ENCODE peak calls at places on chromosomes 5 and 9, in six cellular contexts. D is SK-N-SH, J is HepG2, E is HCT116, H is GM12878, C is H1. W is an unnamed sample.

GRCh38 chr9:81394816-81395215 is 294.5 kb downstream of the TLE1 start:
- DNase-seq in D (peak), E (no peak), C (no peak), J (no peak), H (no peak), W (no peak)

GRCh38 chr5:150404991-150405816 is 7.5 kb downstream of the CD74 start:
- DNase-seq in H (no peak), C (no peak), E (no peak), J (no peak), D (no peak), W (no peak)

GRCh38 chr9:32177389-32177788 is 207.1 kb upstream of the ACO1 start:
- DNase-seq in D (no peak), J (no peak), H (no peak), E (no peak), C (no peak), W (no peak)

GRCh38 chr5:134242146-134242545 is 16.3 kb upstream of the PPP2CA start:
- DNase-seq in C (no peak), D (no peak), J (peak), E (no peak), H (no peak), W (no peak)

GRCh38 chr5:6902094-6902493 is 188.9 kb downstream of the TENT4A start:
- DNase-seq in H (no peak), D (no peak), C (no peak), E (no peak), J (no peak), W (no peak)

GRCh38 chr5:179168636-179169035 is 108.5 kb downstream of the ZNF354C start:
- DNase-seq in D (no peak), H (no peak), E (no peak), J (no peak), C (no peak), W (no peak)

GRCh38 chr5:176901260-176902101 is 2.3 kb upstream of the HK3 start:
- DNase-seq in E (no peak), H (peak), D (no peak), J (no peak), C (no peak), W (no peak)

GRCh38 chr9:127767405-127767804 is 11.1 kb downstream of the SH2D3C start:
- DNase-seq in C (no peak), E (no peak), J (no peak), D (no peak), H (no peak), W (no peak)

GRCh38 chr5:122444411-122444810 is 132.4 kb downstream of the SNCAIP start:
- DNase-seq in C (no peak), H (no peak), J (no peak), E (no peak), D (no peak), W (no peak)

GRCh38 chr5:31962928-31963327 is 211.2 kb downstream of the GOLPH3 start:
- DNase-seq in C (no peak), H (no peak), J (peak), E (peak), D (peak), W (no peak)

GRCh38 chr5:146681586-146681945 is 165.6 kb upstream of the GPR151 start:
- DNase-seq in H (no peak), J (no peak), D (no peak), E (no peak), C (no peak), W (no peak)

GRCh38 chr5:142404046-142404477 is 79.2 kb upstream of the SPRY4 start:
- DNase-seq in E (no peak), H (no peak), D (no peak), J (no peak), C (no peak), W (no peak)

GRCh38 chr5:151718168-151718567 is 31.5 kb upstream of the SPARC start:
- DNase-seq in J (no peak), H (no peak), C (no peak), E (no peak), D (no peak), W (no peak)

GRCh38 chr5:67238191-67238590 is 41.6 kb upstream of the CD180 start:
- DNase-seq in D (no peak), C (no peak), E (no peak), J (no peak), H (no peak), W (no peak)

GRCh38 chr9:129597355-129598088 is 23.4 kb downstream of the C9orf50 start:
- DNase-seq in D (peak), H (no peak), E (peak), C (peak), J (peak), W (no peak)

GRCh38 chr9:91994422-91994821 is 44.4 kb upstream of the ROR2 start:
- DNase-seq in E (no peak), H (no peak), J (peak), C (no peak), D (no peak), W (no peak)

GRCh38 chr5:137695651-137696428 is 40.0 kb downstream of the KLHL3 start:
- DNase-seq in D (no peak), E (no peak), J (no peak), H (no peak), C (peak), W (no peak)

GRCh38 chr5:141867139-141867538 is 11.1 kb downstream of the PCDH1 start:
- DNase-seq in D (no peak), J (no peak), H (no peak), C (no peak), E (no peak), W (no peak)

GRCh38 chr9:33025572-33026347 is 687 bp downstream of the DNAJA1 start:
- DNase-seq in C (peak), D (peak), J (peak), E (no peak), H (no peak), W (peak)

GRCh38 chr5:97840643-97841042 is 657.6 kb upstream of the RIOK2 start:
- DNase-seq in H (no peak), C (no peak), D (no peak), E (no peak), J (no peak), W (no peak)

GRCh38 chr9:22425551-22425950 is 21.1 kb upstream of the DMRTA1 start:
- DNase-seq in J (no peak), E (no peak), D (no peak), C (no peak), H (no peak), W (no peak)

GRCh38 chr9:93480262-93480661 is 26.9 kb upstream of the FAM120AOS start:
- DNase-seq in E (no peak), H (no peak), J (no peak), D (peak), C (no peak), W (no peak)

GRCh38 chr5:148776780-148777179 is 49.6 kb upstream of the ADRB2 start:
- DNase-seq in D (no peak), H (no peak), C (no peak), J (no peak), E (peak), W (no peak)

GRCh38 chr5:116654890-116655289 is 80.3 kb upstream of the SEMA6A start:
- DNase-seq in J (no peak), E (no peak), C (no peak), H (no peak), D (no peak), W (no peak)

GRCh38 chr9:116288658-116289057 is 135.1 kb downstream of the PAPPA start:
- DNase-seq in H (no peak), J (no peak), E (no peak), D (no peak), C (no peak), W (no peak)

GRCh38 chr5:104699438-104699837 is 1136.8 kb upstream of the NUDT12 start:
- DNase-seq in J (no peak), E (no peak), H (no peak), D (no peak), C (no peak), W (no peak)

GRCh38 chr5:141857226-141857625 is 21.0 kb downstream of the PCDH1 start:
- DNase-seq in H (no peak), D (no peak), J (no peak), C (no peak), E (no peak), W (no peak)

GRCh38 chr9:123957168-123957721 is 27.3 kb upstream of the DENND1A start:
- DNase-seq in J (no peak), H (no peak), E (no peak), D (no peak), C (no peak), W (no peak)

DNA sequence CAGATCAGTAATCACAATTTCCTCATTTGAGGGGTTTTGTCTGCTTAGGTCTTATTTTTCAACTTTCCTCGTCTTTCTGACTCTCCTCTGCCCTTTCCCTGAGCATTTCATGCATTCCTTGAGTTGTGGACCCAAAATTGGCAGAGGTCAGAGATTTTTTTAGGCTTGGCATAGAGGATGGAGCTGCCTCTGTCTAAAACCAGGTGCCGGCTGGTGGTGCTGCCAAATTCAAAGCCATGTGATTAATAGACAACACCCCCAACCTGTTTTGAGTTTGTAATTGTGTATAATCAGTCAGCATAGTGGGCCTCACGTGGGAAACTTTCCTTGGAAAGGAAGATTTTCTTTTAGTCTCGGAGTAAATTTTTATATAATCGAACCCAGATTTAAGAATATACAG is 39.6 kb downstream of the TJP2 start:
- DNase-seq in H (no peak), J (no peak), E (no peak), C (no peak), D (no peak), W (no peak)
- H3K9ac ChIP-seq in H (no peak), J (no peak), E (no peak), C (no peak), D (no peak), W (no peak)

GRCh38 chr9:100411472-100412270 is 15.3 kb upstream of the MSANTD3 start:
- DNase-seq in J (peak), D (peak), H (peak), C (peak), E (no peak), W (no peak)

GRCh38 chr9:100409176-100409556 is 17.8 kb upstream of the MSANTD3 start:
- DNase-seq in E (no peak), D (no peak), J (no peak), H (no peak), C (no peak), W (no peak)

GRCh38 chr9:100406962-100407361 is 20.0 kb upstream of the MSANTD3 start:
- DNase-seq in C (no peak), J (no peak), E (no peak), H (no peak), D (no peak), W (peak)

GRCh38 chr9:100413839-100414420 is 13.0 kb upstream of the MSANTD3 start:
- DNase-seq in H (no peak), J (no peak), C (peak), E (no peak), D (no peak), W (no peak)

GRCh38 chr9:100408541-100409175 is 18.3 kb upstream of the MSANTD3 start:
- DNase-seq in D (no peak), J (no peak), C (peak), H (no peak), E (no peak), W (no peak)
- TF ChIP-seq SIN3A in D (no peak), J (no peak), C (no peak), H (no peak), E (no peak), W (no peak)

GRCh38 chr5:161740433-161740832 is 54.9 kb downstream of the GABRA6 start:
- DNase-seq in C (no peak), J (no peak), H (no peak), E (no peak), D (no peak), W (no peak)
- H3K9ac ChIP-seq in C (no peak), J (no peak), H (no peak), E (no peak), D (no peak), W (no peak)

GRCh38 chr9:110546411-110546871 is 33.1 kb downstream of the SVEP1 start:
- DNase-seq in D (no peak), J (peak), C (no peak), H (no peak), E (no peak), W (no peak)

GRCh38 chr9:110541950-110542349 is 37.6 kb downstream of the SVEP1 start:
- DNase-seq in E (no peak), C (no peak), J (no peak), H (no peak), D (no peak), W (no peak)

GRCh38 chr9:110543631-110544051 is 35.9 kb downstream of the SVEP1 start:
- DNase-seq in D (no peak), J (no peak), H (no peak), E (no peak), C (peak), W (no peak)

GRCh38 chr9:110545705-110546104 is 33.8 kb downstream of the SVEP1 start:
- DNase-seq in C (no peak), H (no peak), D (no peak), J (peak), E (no peak), W (no peak)
- TF ChIP-seq SIN3A in C (no peak), H (no peak), D (no peak), J (no peak), E (no peak), W (no peak)

DNA sequence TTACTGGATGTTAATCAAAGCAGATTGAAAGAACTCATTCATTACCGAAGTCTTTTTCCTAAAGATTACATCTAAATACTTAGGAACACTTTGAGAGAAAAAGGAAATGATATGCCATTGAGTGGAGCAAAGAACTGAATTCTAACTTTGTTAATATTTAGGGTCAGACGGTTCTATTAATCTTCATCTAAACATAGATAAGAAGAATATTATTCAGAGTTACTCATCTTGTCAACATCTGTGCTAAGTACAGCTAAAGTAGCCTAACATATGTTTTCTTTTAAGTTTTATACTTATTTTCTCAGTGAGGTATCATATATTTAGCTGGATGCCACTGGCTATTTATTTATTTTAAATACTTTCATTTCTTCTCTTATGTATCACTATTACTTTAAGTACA is 1763.7 kb downstream of the EFNA5 start:
- DNase-seq in J (no peak), E (no peak), H (no peak), C (no peak), D (no peak), W (no peak)
- H3K9ac ChIP-seq in J (no peak), E (no peak), H (no peak), C (no peak), D (no peak), W (no peak)